ENCODE peak calls at places on chromosomes 3 and 15, in six cellular contexts. C is AG10803, T is foreskin fibroblast, A is fibroblast of the aortic adventitia, M is AG09309, R is adrenal gland. F is an unnamed sample.
A peak's percentile ranks its signal among the peaks of the same experiment; 100 is the strongest.

GRCh38 chr3:182911782-182912111 is 68.6 kb downstream of the DCUN1D1 start:
- DNase-seq in C (no peak), T (no peak), A (no peak), R (no peak), M (no peak), F (no peak)

GRCh38 chr15:39786444-39787056 is 3.9 kb upstream of the FSIP1 start:
- DNase-seq in M (no peak), T (no peak), R (no peak), A (peak; percentile 86), C (peak; percentile 74), F (no peak)

GRCh38 chr15:70093070-70093469 is 4.6 kb downstream of the TLE3 start:
- DNase-seq in T (no peak), C (no peak), R (no peak), A (no peak), M (no peak), F (no peak)

GRCh38 chr15:68318008-68318835 is 40.7 kb downstream of the FEM1B start:
- DNase-seq in T (no peak), C (no peak), M (no peak), R (peak; percentile 0), A (no peak), F (no peak)

GRCh38 chr15:51681303-51681963 is at the start of gene SCG3:
- DNase-seq in R (peak; percentile 80), A (peak; percentile 57), C (peak; percentile 37), M (no peak), T (peak; percentile 30), F (no peak)

GRCh38 chr15:42175671-42176070 is 19.2 kb upstream of the PLA2G4F start:
- DNase-seq in A (no peak), M (no peak), C (no peak), T (no peak), R (no peak), F (no peak)

GRCh38 chr3:37466660-37467359 is 292.4 kb upstream of the LRRFIP2 start:
- DNase-seq in R (peak; percentile 82), T (no peak), A (no peak), C (no peak), M (no peak), F (no peak)

GRCh38 chr3:134361162-134361831 is 12.9 kb downstream of the AMOTL2 start:
- DNase-seq in R (no peak), T (no peak), M (no peak), C (peak; percentile 31), A (no peak), F (no peak)

GRCh38 chr3:177169936-177170722 is 27.2 kb downstream of the TBL1XR1 start:
- DNase-seq in A (no peak), M (no peak), R (no peak), C (no peak), T (no peak), F (no peak)

GRCh38 chr15:84023636-84024035 is 211.9 kb upstream of the GOLGA6L4 start:
- DNase-seq in A (peak; percentile 56), R (peak; percentile 15), C (peak; percentile 15), M (no peak), T (peak; percentile 0), F (no peak)

GRCh38 chr3:154778057-154778456 is 302.1 kb upstream of the MME start:
- DNase-seq in T (no peak), R (no peak), C (no peak), A (no peak), M (no peak), F (no peak)

GRCh38 chr3:195147649-195148121 is 123.3 kb downstream of the XXYLT1 start:
- DNase-seq in M (no peak), T (no peak), A (peak; percentile 74), C (peak; percentile 70), R (no peak), F (no peak)

GRCh38 chr15:39976291-39977274 is 42.7 kb downstream of the EIF2AK4 start:
- DNase-seq in R (peak; percentile 83), M (no peak), T (peak; percentile 41), A (peak; percentile 40), C (peak; percentile 65), F (no peak)

GRCh38 chr3:35383719-35384555 is 255.4 kb upstream of the ARPP21 start:
- DNase-seq in A (no peak), C (no peak), T (no peak), R (no peak), M (no peak), F (no peak)

GRCh38 chr3:69444980-69445379 is 59.1 kb upstream of the FRMD4B start:
- DNase-seq in R (no peak), M (no peak), A (peak; percentile 47), T (peak; percentile 11), C (no peak), F (no peak)

GRCh38 chr3:14152963-14153355 is 25.4 kb downstream of the XPC start:
- DNase-seq in A (no peak), T (no peak), M (no peak), R (no peak), C (no peak), F (no peak)

GRCh38 chr3:14153663-14154062 is 24.7 kb downstream of the XPC start:
- DNase-seq in M (no peak), T (no peak), R (no peak), C (no peak), A (no peak), F (no peak)

GRCh38 chr3:14154895-14155432 is 23.4 kb downstream of the XPC start:
- DNase-seq in M (no peak), T (no peak), A (no peak), C (no peak), R (no peak), F (no peak)

GRCh38 chr3:14152233-14152962 is 26.0 kb downstream of the XPC start:
- DNase-seq in T (no peak), M (no peak), A (no peak), R (no peak), C (no peak), F (no peak)

DNA sequence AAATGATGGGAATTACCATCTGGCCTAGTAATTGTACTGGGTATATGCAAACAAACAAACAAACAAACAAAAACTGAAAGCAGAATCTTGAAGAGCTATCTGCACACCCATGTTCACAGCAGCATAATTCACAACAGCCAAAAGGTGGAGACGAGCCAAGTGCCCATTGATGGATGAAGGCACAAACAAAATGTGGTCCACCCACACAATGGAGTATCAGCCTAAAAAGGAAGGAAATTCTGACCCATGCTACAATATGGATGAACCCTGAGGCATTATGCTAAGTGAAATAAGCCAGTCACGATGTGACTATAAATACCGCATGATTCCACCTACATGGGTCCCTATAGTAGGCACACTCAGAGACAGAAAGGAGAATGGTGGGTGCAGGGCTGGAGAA is 24.2 kb downstream of the XPC start:
- DNase-seq in T (no peak), M (no peak), R (no peak), A (no peak), C (no peak), F (no peak)
- H3K4me3 ChIP-seq in T (no peak overlapping the region), M (no peak overlapping the region), R (no peak overlapping the region), A (no peak overlapping the region), C (no peak overlapping the region), F (no peak overlapping the region)

GRCh38 chr15:50108446-50108845 is 10.6 kb downstream of the ATP8B4 start:
- DNase-seq in M (no peak), T (no peak), A (no peak), C (no peak), R (no peak), F (no peak)
- TF ChIP-seq CTCF in M (no peak), T (no peak), A (no peak), C (no peak), R (no peak), F (no peak)

GRCh38 chr3:44001072-44001471 is 240.6 kb upstream of the TOPAZ1 start:
- DNase-seq in T (no peak), A (peak; percentile 50), C (peak; percentile 31), M (no peak), R (no peak), F (no peak)
- H3K4me3 ChIP-seq in T (peak overlapping the region; percentile 84), A (peak overlapping the region; percentile 64), C (no peak overlapping the region), M (no peak overlapping the region), R (no peak overlapping the region), F (peak overlapping the region; percentile 89)

DNA sequence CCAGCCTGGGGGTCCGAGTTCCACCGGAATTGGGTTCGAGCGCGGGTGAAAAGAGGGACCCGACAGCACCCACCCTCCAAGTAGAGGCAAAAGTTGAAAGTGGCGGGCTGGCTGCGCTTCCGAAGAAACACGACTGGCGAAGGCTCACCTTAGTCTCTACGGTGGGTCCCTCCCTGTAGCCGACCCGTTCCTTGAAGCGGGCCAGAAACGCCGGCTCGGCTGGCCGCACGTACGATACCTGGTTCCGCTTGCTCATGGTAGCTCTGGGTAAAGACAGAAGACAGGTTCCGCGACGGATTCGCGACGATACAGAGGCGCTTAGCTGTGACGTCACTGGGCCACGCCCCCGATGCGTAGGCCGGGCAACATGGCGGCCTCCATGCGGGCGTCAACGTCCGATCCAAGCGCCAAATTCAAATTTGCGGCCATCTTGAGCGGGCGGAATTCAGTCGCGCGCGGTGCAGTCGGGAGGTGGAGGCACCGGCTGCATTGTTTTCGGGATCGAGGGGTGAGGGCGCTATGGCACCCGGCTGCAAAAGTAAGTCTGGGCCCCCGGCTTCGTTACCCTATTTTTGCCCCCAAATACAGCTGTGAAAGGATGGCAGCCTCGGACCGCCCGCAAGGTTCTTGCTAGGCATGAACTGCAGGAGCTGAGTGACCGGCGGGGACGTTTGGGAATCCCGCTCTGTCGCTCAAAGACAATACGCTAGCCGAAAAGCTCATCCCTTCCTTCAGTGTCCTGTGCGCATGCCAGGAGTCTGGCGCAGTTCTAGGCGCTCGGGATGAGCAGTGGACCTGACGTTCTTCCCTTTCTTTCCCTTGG is at the start of the genes KIAA1143 and KIF15:
- DNase-seq in A (peak; percentile 95), R (peak; percentile 97), M (peak; percentile 72), T (peak; percentile 94), C (peak; percentile 93), F (peak; percentile 53)
- TF ChIP-seq CTCF in A (no peak), R (no peak), M (no peak), T (no peak), C (no peak), F (no peak)

DNA sequence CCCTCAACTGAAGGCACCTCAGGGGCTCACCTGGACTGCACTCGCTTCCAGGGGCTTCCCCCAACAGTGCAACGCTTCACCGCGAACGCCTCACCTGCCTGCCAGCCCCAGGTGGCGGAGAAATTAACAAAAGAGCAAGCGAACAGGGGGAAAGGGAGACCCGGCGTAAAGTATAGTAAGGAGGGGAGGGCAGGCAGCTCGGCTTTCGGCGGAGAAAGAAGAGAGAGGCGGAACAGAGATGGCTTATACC is 473 bp downstream of the MB21D2 start:
- DNase-seq in T (no peak), C (no peak), R (no peak), A (no peak), M (no peak), F (no peak)
- H3K4me3 ChIP-seq in T (peak overlapping the region; percentile 92), C (peak overlapping the region; percentile 94), R (no peak overlapping the region), A (peak overlapping the region; percentile 97), M (peak overlapping the region; percentile 98), F (peak overlapping the region; percentile 97)

GRCh38 chr3:153173758-153174516 is 11.9 kb downstream of the RAP2B start:
- DNase-seq in R (no peak), T (no peak), C (peak; percentile 59), M (no peak), A (peak; percentile 42), F (peak; percentile 31)
- TF ChIP-seq CTCF in R (no peak), T (no peak), C (no peak), M (no peak), A (no peak), F (no peak)

GRCh38 chr3:88059380-88060160 is 515 bp downstream of the ZNF654 start:
- DNase-seq in R (no peak), C (no peak), A (peak; percentile 16), M (no peak), T (peak; percentile 12), F (no peak)
- H3K4me3 ChIP-seq in R (peak overlapping the region; percentile 71), C (peak overlapping the region; percentile 92), A (peak overlapping the region; percentile 83), M (peak overlapping the region; percentile 100), T (peak overlapping the region; percentile 67), F (peak overlapping the region; percentile 96)

GRCh38 chr3:14875411-14876175 is 56.8 kb downstream of the FGD5 start:
- DNase-seq in M (no peak), T (no peak), C (no peak), R (no peak), A (no peak), F (no peak)
- TF ChIP-seq CTCF in M (no peak), T (no peak), C (no peak), R (no peak), A (no peak), F (no peak)